ENCODE peak calls at places on chromosomes 6 and 20, in seven cellular contexts. One of them, this sample, is unnamed. For H3K9me3, the result is how much of the 10 kb centered on the place peaks cover.

GRCh38 chr6:100376103-100376502 is 88.6 kb downstream of the SIM1 start:
- DNase-seq in upper lobe of left lung: no peak
- DNase-seq in A549: no peak
- DNase-seq in tibial nerve: no peak
- DNase-seq in transverse colon: no peak
- DNase-seq in stomach: no peak
- DNase-seq in HepG2: no peak
- DNase-seq in this sample: no peak

GRCh38 chr6:38612386-38612965 is 27.3 kb downstream of the BTBD9 start:
- DNase-seq in upper lobe of left lung: no peak
- DNase-seq in A549: no peak
- DNase-seq in tibial nerve: no peak
- DNase-seq in transverse colon: no peak
- DNase-seq in stomach: no peak
- DNase-seq in HepG2: no peak
- DNase-seq in this sample: no peak

GRCh38 chr20:23061713-23062561 is 12.5 kb upstream of the THBD start:
- DNase-seq in upper lobe of left lung: no peak
- DNase-seq in A549: peak
- DNase-seq in tibial nerve: no peak
- DNase-seq in transverse colon: peak
- DNase-seq in stomach: no peak
- DNase-seq in HepG2: peak
- DNase-seq in this sample: peak

GRCh38 chr6:111727798-111728197 is 122.1 kb upstream of the TRAF3IP2 start:
- DNase-seq in upper lobe of left lung: no peak
- DNase-seq in A549: no peak
- DNase-seq in tibial nerve: no peak
- DNase-seq in transverse colon: no peak
- DNase-seq in stomach: no peak
- DNase-seq in HepG2: no peak
- DNase-seq in this sample: no peak

GRCh38 chr6:90326404-90327057 is 29.9 kb upstream of the BACH2 start:
- DNase-seq in upper lobe of left lung: no peak
- DNase-seq in A549: no peak
- DNase-seq in tibial nerve: no peak
- DNase-seq in transverse colon: no peak
- DNase-seq in stomach: no peak
- DNase-seq in HepG2: no peak
- DNase-seq in this sample: no peak

GRCh38 chr6:30821862-30822784 is 62.2 kb upstream of the DDR1 start:
- DNase-seq in upper lobe of left lung: no peak
- DNase-seq in A549: peak
- DNase-seq in tibial nerve: no peak
- DNase-seq in transverse colon: no peak
- DNase-seq in stomach: no peak
- DNase-seq in HepG2: peak
- DNase-seq in this sample: no peak

GRCh38 chr6:166900956-166901607 is 55.3 kb downstream of the RNASET2 start:
- DNase-seq in upper lobe of left lung: peak
- DNase-seq in A549: no peak
- DNase-seq in tibial nerve: no peak
- DNase-seq in transverse colon: no peak
- DNase-seq in stomach: no peak
- DNase-seq in HepG2: no peak
- DNase-seq in this sample: no peak

GRCh38 chr6:139406577-139407343 is 32.3 kb upstream of the CITED2 start:
- DNase-seq in upper lobe of left lung: no peak
- DNase-seq in A549: no peak
- DNase-seq in tibial nerve: no peak
- DNase-seq in transverse colon: no peak
- DNase-seq in stomach: no peak
- DNase-seq in HepG2: no peak
- DNase-seq in this sample: no peak

GRCh38 chr20:18001131-18001921 is 32.5 kb downstream of the MGME1 start:
- DNase-seq in upper lobe of left lung: no peak
- DNase-seq in A549: no peak
- DNase-seq in tibial nerve: peak
- DNase-seq in transverse colon: peak
- DNase-seq in stomach: peak
- DNase-seq in HepG2: peak
- DNase-seq in this sample: peak

GRCh38 chr6:141451508-141452353 is 681.0 kb upstream of the GJE1 start:
- DNase-seq in upper lobe of left lung: no peak
- DNase-seq in A549: peak
- DNase-seq in tibial nerve: no peak
- DNase-seq in transverse colon: no peak
- DNase-seq in stomach: no peak
- DNase-seq in HepG2: no peak
- DNase-seq in this sample: no peak

GRCh38 chr6:34656378-34657036 is 40.1 kb downstream of the ILRUN start:
- DNase-seq in upper lobe of left lung: no peak
- DNase-seq in A549: no peak
- DNase-seq in tibial nerve: no peak
- DNase-seq in transverse colon: peak
- DNase-seq in stomach: peak
- DNase-seq in HepG2: peak
- DNase-seq in this sample: no peak

GRCh38 chr6:41713650-41714291 is 21.6 kb downstream of the TFEB start:
- DNase-seq in upper lobe of left lung: no peak
- DNase-seq in A549: peak
- DNase-seq in tibial nerve: no peak
- DNase-seq in transverse colon: no peak
- DNase-seq in stomach: peak
- DNase-seq in HepG2: no peak
- DNase-seq in this sample: no peak

GRCh38 chr6:34671801-34672656 is 24.5 kb downstream of the ILRUN start:
- DNase-seq in upper lobe of left lung: no peak
- DNase-seq in A549: no peak
- DNase-seq in tibial nerve: no peak
- DNase-seq in transverse colon: peak
- DNase-seq in stomach: no peak
- DNase-seq in HepG2: no peak
- DNase-seq in this sample: no peak

GRCh38 chr6:144931172-144932035 is 646.3 kb downstream of the UTRN start:
- DNase-seq in upper lobe of left lung: no peak
- DNase-seq in A549: peak
- DNase-seq in tibial nerve: no peak
- DNase-seq in transverse colon: peak
- DNase-seq in stomach: peak
- DNase-seq in HepG2: peak
- DNase-seq in this sample: no peak

GRCh38 chr6:132369526-132369925 is 31.7 kb downstream of the MOXD1 start:
- DNase-seq in upper lobe of left lung: no peak
- DNase-seq in A549: no peak
- DNase-seq in tibial nerve: no peak
- DNase-seq in transverse colon: no peak
- DNase-seq in stomach: no peak
- DNase-seq in HepG2: no peak
- DNase-seq in this sample: no peak

GRCh38 chr6:110476046-110476849 is at the start of gene SLC22A16:
- DNase-seq in upper lobe of left lung: peak
- DNase-seq in A549: no peak
- DNase-seq in tibial nerve: no peak
- DNase-seq in transverse colon: no peak
- DNase-seq in stomach: no peak
- DNase-seq in HepG2: no peak
- DNase-seq in this sample: no peak

GRCh38 chr6:56343295-56343694 is 95.9 kb upstream of the COL21A1 start:
- DNase-seq in upper lobe of left lung: no peak
- DNase-seq in A549: no peak
- DNase-seq in tibial nerve: no peak
- DNase-seq in transverse colon: no peak
- DNase-seq in stomach: no peak
- DNase-seq in HepG2: no peak
- DNase-seq in this sample: no peak

DNA sequence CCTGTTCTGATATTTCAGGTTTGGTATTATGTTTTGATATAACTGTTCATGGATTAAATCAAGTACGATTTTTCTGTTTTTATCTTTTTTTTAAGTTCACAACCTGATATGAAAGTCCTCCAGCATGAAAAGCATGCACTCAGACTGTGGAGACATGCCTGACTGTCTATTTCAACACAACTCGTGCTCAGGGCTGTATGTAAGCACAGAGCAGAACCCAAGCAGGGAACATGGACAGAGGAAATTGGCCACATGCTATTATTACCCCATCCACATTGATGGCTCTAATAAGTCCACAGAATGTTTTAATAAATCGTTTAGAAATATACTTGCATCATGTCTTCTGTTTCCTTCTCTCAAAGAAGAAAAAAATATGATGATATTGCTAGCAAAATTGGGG is 730.4 kb downstream of the C6orf118 start:
- DNase-seq in upper lobe of left lung: no peak
- DNase-seq in A549: no peak
- DNase-seq in tibial nerve: no peak
- DNase-seq in transverse colon: no peak
- DNase-seq in stomach: no peak
- DNase-seq in HepG2: no peak
- DNase-seq in this sample: no peak
- H3K9me3 ChIP-seq in upper lobe of left lung: under half
- H3K9me3 ChIP-seq in A549: under half
- H3K9me3 ChIP-seq in tibial nerve: under half
- H3K9me3 ChIP-seq in transverse colon: under half
- H3K9me3 ChIP-seq in stomach: under half
- H3K9me3 ChIP-seq in HepG2: half or more
- H3K9me3 ChIP-seq in this sample: under half

GRCh38 chr20:62801284-62802010 is 3.2 kb upstream of the OGFR start:
- DNase-seq in upper lobe of left lung: peak
- DNase-seq in A549: no peak
- DNase-seq in tibial nerve: no peak
- DNase-seq in transverse colon: no peak
- DNase-seq in stomach: no peak
- DNase-seq in HepG2: no peak
- DNase-seq in this sample: no peak

GRCh38 chr20:62799873-62800272 is 3.6 kb downstream of the MRGBP start:
- DNase-seq in upper lobe of left lung: no peak
- DNase-seq in A549: no peak
- DNase-seq in tibial nerve: no peak
- DNase-seq in transverse colon: no peak
- DNase-seq in stomach: no peak
- DNase-seq in HepG2: no peak
- DNase-seq in this sample: no peak

GRCh38 chr20:62799459-62799858 is 3.2 kb downstream of the MRGBP start:
- DNase-seq in upper lobe of left lung: peak
- DNase-seq in A549: no peak
- DNase-seq in tibial nerve: no peak
- DNase-seq in transverse colon: no peak
- DNase-seq in stomach: no peak
- DNase-seq in HepG2: no peak
- DNase-seq in this sample: no peak

GRCh38 chr20:62799036-62799435 is 2.8 kb downstream of the MRGBP start:
- DNase-seq in upper lobe of left lung: peak
- DNase-seq in A549: no peak
- DNase-seq in tibial nerve: no peak
- DNase-seq in transverse colon: no peak
- DNase-seq in stomach: no peak
- DNase-seq in HepG2: no peak
- DNase-seq in this sample: no peak

GRCh38 chr20:62800314-62801259 is 4.0 kb upstream of the OGFR start:
- DNase-seq in upper lobe of left lung: no peak
- DNase-seq in A549: no peak
- DNase-seq in tibial nerve: no peak
- DNase-seq in transverse colon: no peak
- DNase-seq in stomach: no peak
- DNase-seq in HepG2: no peak
- DNase-seq in this sample: no peak
- TF ChIP-seq POLR2A in upper lobe of left lung: no peak
- TF ChIP-seq POLR2A in A549: no peak
- TF ChIP-seq POLR2A in tibial nerve: no peak
- TF ChIP-seq POLR2A in transverse colon: no peak
- TF ChIP-seq POLR2A in stomach: no peak
- TF ChIP-seq POLR2A in HepG2: no peak
- TF ChIP-seq POLR2A in this sample: no peak

DNA sequence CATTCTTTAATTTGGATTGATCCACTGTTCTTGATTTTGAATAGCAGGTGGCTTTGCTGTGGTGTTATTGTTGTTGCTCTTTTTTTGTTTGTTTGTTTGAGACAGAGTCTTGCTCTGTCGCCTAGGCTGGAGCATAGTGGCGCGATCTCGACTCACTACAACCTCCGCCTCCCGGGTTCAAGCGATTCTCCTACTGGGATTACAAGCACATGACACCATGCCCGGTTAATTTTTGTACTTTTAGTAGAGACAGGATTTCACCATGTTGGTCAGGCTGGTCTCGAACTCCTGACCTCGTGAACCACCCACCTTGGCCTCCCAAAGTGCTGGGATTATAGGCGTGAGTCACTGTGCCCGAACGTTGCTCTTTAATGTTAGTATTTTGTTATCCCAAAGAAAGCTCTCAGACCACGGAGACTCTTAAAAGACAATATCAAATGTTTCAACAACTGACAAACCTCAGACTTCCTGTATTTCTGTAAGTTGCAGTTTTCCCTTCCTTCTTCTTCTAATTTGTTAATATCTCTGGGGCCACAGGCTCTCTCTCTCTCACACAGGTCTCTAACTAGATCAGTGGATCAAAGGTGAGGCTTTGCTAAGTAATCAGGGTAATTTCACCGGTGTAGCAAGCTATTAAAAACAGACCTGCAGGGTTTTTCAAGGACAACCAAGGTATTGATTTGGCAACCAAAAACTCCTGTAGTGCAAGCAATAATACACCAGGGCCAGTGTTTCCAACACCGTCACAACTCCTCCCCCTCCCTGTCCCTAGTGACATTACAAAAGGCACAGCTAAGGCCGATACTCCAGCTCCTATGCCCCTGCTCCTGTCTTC is 48.8 kb upstream of the ZNF217 start:
- DNase-seq in upper lobe of left lung: no peak
- DNase-seq in A549: peak
- DNase-seq in tibial nerve: peak
- DNase-seq in transverse colon: peak
- DNase-seq in stomach: peak
- DNase-seq in HepG2: peak
- DNase-seq in this sample: no peak
- TF ChIP-seq EP300 in upper lobe of left lung: no peak
- TF ChIP-seq EP300 in A549: no peak
- TF ChIP-seq EP300 in tibial nerve: no peak
- TF ChIP-seq EP300 in transverse colon: no peak
- TF ChIP-seq EP300 in stomach: no peak
- TF ChIP-seq EP300 in HepG2: no peak
- TF ChIP-seq EP300 in this sample: no peak

GRCh38 chr6:18820725-18821124 is 433.6 kb downstream of the RNF144B start:
- DNase-seq in upper lobe of left lung: no peak
- DNase-seq in A549: no peak
- DNase-seq in tibial nerve: no peak
- DNase-seq in transverse colon: no peak
- DNase-seq in stomach: no peak
- DNase-seq in HepG2: no peak
- DNase-seq in this sample: no peak

DNA sequence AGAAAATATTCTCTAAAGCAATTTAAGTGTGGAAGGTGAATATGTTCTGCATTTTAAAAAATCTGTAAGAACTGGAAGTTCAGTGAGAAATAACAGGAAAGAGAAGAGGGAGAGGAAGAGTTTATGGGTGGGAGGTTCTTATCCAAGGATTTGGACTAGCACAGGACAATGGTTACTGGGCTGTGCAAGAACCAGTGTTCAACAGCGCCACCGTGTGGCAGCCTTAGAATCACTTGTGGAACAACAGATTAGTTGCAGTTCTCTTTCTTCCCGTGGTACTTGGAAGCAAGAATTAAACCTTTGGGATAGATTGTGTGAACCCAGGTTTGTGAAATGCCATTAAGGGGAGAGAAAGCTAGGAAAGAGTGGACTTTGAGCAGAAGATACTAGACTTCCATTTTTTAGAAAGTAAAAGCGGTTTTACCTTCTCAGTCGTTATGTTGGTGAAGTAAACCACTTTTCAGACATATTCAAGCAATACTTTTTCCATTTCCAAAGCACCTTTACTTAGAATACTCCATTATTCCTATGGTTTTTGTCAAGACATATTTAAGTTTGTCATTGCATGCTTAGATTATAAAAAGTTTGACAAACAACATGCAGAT is 436.7 kb downstream of the RNF144B start:
- DNase-seq in upper lobe of left lung: no peak
- DNase-seq in A549: no peak
- DNase-seq in tibial nerve: no peak
- DNase-seq in transverse colon: no peak
- DNase-seq in stomach: no peak
- DNase-seq in HepG2: peak
- DNase-seq in this sample: no peak
- H3K9me3 ChIP-seq in upper lobe of left lung: under half
- H3K9me3 ChIP-seq in A549: under half
- H3K9me3 ChIP-seq in tibial nerve: under half
- H3K9me3 ChIP-seq in transverse colon: under half
- H3K9me3 ChIP-seq in stomach: under half
- H3K9me3 ChIP-seq in HepG2: half or more
- H3K9me3 ChIP-seq in this sample: under half